ENCODE peak calls at places on chromosomes 13 and 19, in five cellular contexts. One of them, this sample, is unnamed.
A peak's percentile ranks its signal among the peaks of the same experiment; 100 is the strongest.

GRCh38 chr19:45162464-45163143 is 1.8 kb upstream of the NKPD1 start:
- DNase-seq in K562: no peak
- DNase-seq in A549: no peak
- DNase-seq in HepG2: no peak
- DNase-seq in GM12878: no peak
- DNase-seq in this sample: no peak

GRCh38 chr13:112791662-112792440 is 102.0 kb downstream of the ATP11A start:
- DNase-seq in K562: no peak
- DNase-seq in A549: no peak
- DNase-seq in HepG2: no peak
- DNase-seq in GM12878: no peak
- DNase-seq in this sample: peak; percentile 7

GRCh38 chr13:100542546-100543156 is 45.9 kb downstream of the GGACT start:
- DNase-seq in K562: peak; percentile 14
- DNase-seq in A549: peak; percentile 11
- DNase-seq in HepG2: peak; percentile 35
- DNase-seq in GM12878: peak; percentile 43
- DNase-seq in this sample: no peak

GRCh38 chr19:33426621-33427475 is 53.3 kb downstream of the CEBPG start:
- DNase-seq in K562: no peak
- DNase-seq in A549: no peak
- DNase-seq in HepG2: no peak
- DNase-seq in GM12878: no peak
- DNase-seq in this sample: no peak

GRCh38 chr19:848457-848921 is 3.6 kb upstream of the ELANE start:
- DNase-seq in K562: no peak
- DNase-seq in A549: no peak
- DNase-seq in HepG2: no peak
- DNase-seq in GM12878: no peak
- DNase-seq in this sample: no peak

GRCh38 chr19:36060430-36060829 is 5.7 kb downstream of the WDR62 start:
- DNase-seq in K562: peak; percentile 52
- DNase-seq in A549: peak; percentile 90
- DNase-seq in HepG2: no peak
- DNase-seq in GM12878: no peak
- DNase-seq in this sample: no peak

GRCh38 chr13:39159393-39159792 is 121.1 kb downstream of the NHLRC3 start:
- DNase-seq in K562: no peak
- DNase-seq in A549: no peak
- DNase-seq in HepG2: no peak
- DNase-seq in GM12878: no peak
- DNase-seq in this sample: no peak

GRCh38 chr13:50128406-50129048 is 113.3 kb downstream of the KCNRG start:
- DNase-seq in K562: no peak
- DNase-seq in A549: no peak
- DNase-seq in HepG2: no peak
- DNase-seq in GM12878: no peak
- DNase-seq in this sample: no peak

GRCh38 chr13:108681986-108682562 is 52.7 kb downstream of the MYO16 start:
- DNase-seq in K562: no peak
- DNase-seq in A549: no peak
- DNase-seq in HepG2: no peak
- DNase-seq in GM12878: no peak
- DNase-seq in this sample: no peak

GRCh38 chr19:54002495-54003315 is 11.3 kb downstream of the CACNG6 start:
- DNase-seq in K562: no peak
- DNase-seq in A549: no peak
- DNase-seq in HepG2: no peak
- DNase-seq in GM12878: no peak
- DNase-seq in this sample: no peak

GRCh38 chr19:43316591-43317319 is 36.7 kb upstream of the CD177 start:
- DNase-seq in K562: peak; percentile 77
- DNase-seq in A549: peak; percentile 32
- DNase-seq in HepG2: peak; percentile 56
- DNase-seq in GM12878: no peak
- DNase-seq in this sample: peak; percentile 73

GRCh38 chr13:59809564-59809963 is 354.2 kb downstream of the DIAPH3 start:
- DNase-seq in K562: no peak
- DNase-seq in A549: no peak
- DNase-seq in HepG2: no peak
- DNase-seq in GM12878: no peak
- DNase-seq in this sample: no peak

GRCh38 chr13:89899302-89900103 is 1448.0 kb upstream of the MIR17HG start:
- DNase-seq in K562: no peak
- DNase-seq in A549: no peak
- DNase-seq in HepG2: peak; percentile 91
- DNase-seq in GM12878: no peak
- DNase-seq in this sample: no peak

GRCh38 chr13:80924596-80924995 is 583.7 kb upstream of the SPRY2 start:
- DNase-seq in K562: no peak
- DNase-seq in A549: no peak
- DNase-seq in HepG2: no peak
- DNase-seq in GM12878: no peak
- DNase-seq in this sample: no peak

GRCh38 chr19:34044011-34044410 is 128.3 kb upstream of the LSM14A start:
- DNase-seq in K562: no peak
- DNase-seq in A549: no peak
- DNase-seq in HepG2: no peak
- DNase-seq in GM12878: no peak
- DNase-seq in this sample: no peak

GRCh38 chr13:99741979-99742378 is 229.6 kb downstream of the ZIC5 start:
- DNase-seq in K562: no peak
- DNase-seq in A549: no peak
- DNase-seq in HepG2: no peak
- DNase-seq in GM12878: no peak
- DNase-seq in this sample: no peak

GRCh38 chr13:113729329-113730019 is 29.6 kb upstream of the TMEM255B start:
- DNase-seq in K562: no peak
- DNase-seq in A549: no peak
- DNase-seq in HepG2: no peak
- DNase-seq in GM12878: no peak
- DNase-seq in this sample: no peak

DNA sequence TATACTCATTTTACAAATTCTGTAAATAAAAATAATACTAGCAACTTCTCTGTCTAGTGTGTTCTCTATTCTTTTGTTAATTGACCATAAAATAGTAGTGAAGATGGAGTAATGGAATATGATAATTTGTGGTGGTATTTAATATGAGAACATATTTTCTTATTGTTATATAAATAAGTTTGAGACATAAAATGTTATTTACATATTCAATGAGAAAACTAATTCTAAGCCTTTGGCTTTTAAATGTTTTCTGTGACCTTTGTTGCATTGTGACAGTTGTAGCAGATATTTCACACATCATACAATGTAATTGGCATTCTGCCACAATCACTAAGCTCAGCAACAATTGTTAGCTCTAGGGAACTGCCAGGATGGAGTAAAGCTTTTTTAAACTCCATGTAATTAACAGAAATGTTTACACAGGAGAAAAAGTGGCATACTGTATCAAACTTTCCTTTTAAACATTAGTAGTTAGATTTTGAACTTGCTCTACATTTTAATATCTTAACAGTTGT is 562.1 kb upstream of the PCDH9 start:
- DNase-seq in K562: no peak
- DNase-seq in A549: no peak
- DNase-seq in HepG2: no peak
- DNase-seq in GM12878: no peak
- DNase-seq in this sample: no peak
- TF ChIP-seq CEBPB in K562: no peak
- TF ChIP-seq CEBPB in A549: no peak
- TF ChIP-seq CEBPB in HepG2: no peak
- TF ChIP-seq CEBPB in GM12878: no peak
- TF ChIP-seq CEBPB in this sample: no peak

GRCh38 chr13:29937379-29937778 is 87.0 kb upstream of the UBL3 start:
- DNase-seq in K562: no peak
- DNase-seq in A549: no peak
- DNase-seq in HepG2: no peak
- DNase-seq in GM12878: no peak
- DNase-seq in this sample: no peak

GRCh38 chr13:29934531-29935308 is 84.3 kb upstream of the UBL3 start:
- DNase-seq in K562: no peak
- DNase-seq in A549: no peak
- DNase-seq in HepG2: no peak
- DNase-seq in GM12878: no peak
- DNase-seq in this sample: no peak

GRCh38 chr13:29936051-29936813 is 85.8 kb upstream of the UBL3 start:
- DNase-seq in K562: no peak
- DNase-seq in A549: no peak
- DNase-seq in HepG2: no peak
- DNase-seq in GM12878: no peak
- DNase-seq in this sample: no peak

GRCh38 chr13:29936961-29937360 is 86.5 kb upstream of the UBL3 start:
- DNase-seq in K562: no peak
- DNase-seq in A549: no peak
- DNase-seq in HepG2: no peak
- DNase-seq in GM12878: no peak
- DNase-seq in this sample: no peak

DNA sequence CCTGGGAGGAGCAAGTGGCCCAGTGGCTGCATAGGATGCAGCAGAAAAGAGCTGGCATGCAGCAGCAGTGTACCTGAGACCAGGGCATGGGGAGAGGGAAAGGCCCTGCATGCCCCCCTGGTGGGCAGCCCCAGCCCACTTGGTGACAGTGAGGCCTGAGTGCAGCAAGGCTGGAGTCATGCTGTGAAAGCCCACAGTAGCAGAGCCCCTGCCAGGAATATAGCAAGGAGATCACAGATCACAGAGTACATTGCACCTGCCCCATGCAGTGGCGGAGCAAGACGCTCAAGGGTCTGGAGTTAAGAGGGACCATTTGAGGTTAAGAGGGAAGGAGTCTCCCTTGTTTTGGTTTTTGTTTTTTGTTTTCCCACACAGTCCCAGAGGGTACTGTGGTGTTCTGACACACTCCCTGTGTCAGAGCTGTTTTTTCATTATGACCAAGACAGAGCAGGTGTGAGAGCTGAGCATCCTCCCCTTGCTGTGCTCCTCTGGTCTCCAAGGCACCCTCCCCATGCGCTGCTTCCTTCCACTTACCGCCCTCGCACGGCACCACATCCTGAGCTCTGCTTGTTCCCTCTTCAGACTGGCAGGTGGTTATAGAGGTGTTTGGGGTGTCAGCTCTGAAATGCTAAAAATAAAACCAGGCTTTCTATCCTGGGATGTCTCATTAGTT is 85.0 kb upstream of the UBL3 start:
- DNase-seq in K562: no peak
- DNase-seq in A549: no peak
- DNase-seq in HepG2: no peak
- DNase-seq in GM12878: peak; percentile 74
- DNase-seq in this sample: no peak
- TF ChIP-seq REST in K562: no peak
- TF ChIP-seq REST in A549: no peak
- TF ChIP-seq REST in HepG2: no peak
- TF ChIP-seq REST in GM12878: no peak
- TF ChIP-seq REST in this sample: no peak

DNA sequence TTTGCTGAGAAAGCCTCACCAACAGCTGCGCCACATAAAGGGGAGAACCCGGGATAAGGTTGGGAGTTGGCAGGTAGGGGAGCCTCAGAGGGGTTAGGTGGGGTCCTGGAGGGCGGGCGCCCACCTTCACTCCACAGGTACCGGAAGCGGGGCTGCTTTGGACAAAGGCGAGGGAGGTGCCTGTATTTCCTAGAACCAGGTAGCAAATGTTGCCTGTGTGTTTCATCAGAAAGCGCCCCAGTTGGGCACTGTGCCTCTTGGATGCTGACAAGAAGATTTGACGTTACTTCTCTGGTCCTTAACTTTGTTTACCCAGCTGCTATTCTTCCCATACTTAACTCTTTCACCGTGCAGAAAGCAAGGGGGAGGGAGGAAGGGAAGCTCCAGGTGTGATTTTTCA is 278.9 kb downstream of the ZNF536 start:
- DNase-seq in K562: no peak
- DNase-seq in A549: no peak
- DNase-seq in HepG2: no peak
- DNase-seq in GM12878: no peak
- DNase-seq in this sample: no peak
- TF ChIP-seq CEBPB in K562: no peak
- TF ChIP-seq CEBPB in A549: no peak
- TF ChIP-seq CEBPB in HepG2: no peak
- TF ChIP-seq CEBPB in GM12878: no peak
- TF ChIP-seq CEBPB in this sample: no peak

GRCh38 chr13:95357875-95358274 is 56.6 kb upstream of the ABCC4 start:
- DNase-seq in K562: no peak
- DNase-seq in A549: no peak
- DNase-seq in HepG2: no peak
- DNase-seq in GM12878: no peak
- DNase-seq in this sample: no peak

GRCh38 chr13:95362666-95363065 is 61.4 kb upstream of the ABCC4 start:
- DNase-seq in K562: no peak
- DNase-seq in A549: no peak
- DNase-seq in HepG2: no peak
- DNase-seq in GM12878: no peak
- DNase-seq in this sample: no peak

GRCh38 chr13:95356916-95357315 is 55.7 kb upstream of the ABCC4 start:
- DNase-seq in K562: no peak
- DNase-seq in A549: no peak
- DNase-seq in HepG2: no peak
- DNase-seq in GM12878: no peak
- DNase-seq in this sample: no peak

GRCh38 chr13:95360052-95360451 is 58.8 kb upstream of the ABCC4 start:
- DNase-seq in K562: no peak
- DNase-seq in A549: no peak
- DNase-seq in HepG2: no peak
- DNase-seq in GM12878: no peak
- DNase-seq in this sample: no peak

DNA sequence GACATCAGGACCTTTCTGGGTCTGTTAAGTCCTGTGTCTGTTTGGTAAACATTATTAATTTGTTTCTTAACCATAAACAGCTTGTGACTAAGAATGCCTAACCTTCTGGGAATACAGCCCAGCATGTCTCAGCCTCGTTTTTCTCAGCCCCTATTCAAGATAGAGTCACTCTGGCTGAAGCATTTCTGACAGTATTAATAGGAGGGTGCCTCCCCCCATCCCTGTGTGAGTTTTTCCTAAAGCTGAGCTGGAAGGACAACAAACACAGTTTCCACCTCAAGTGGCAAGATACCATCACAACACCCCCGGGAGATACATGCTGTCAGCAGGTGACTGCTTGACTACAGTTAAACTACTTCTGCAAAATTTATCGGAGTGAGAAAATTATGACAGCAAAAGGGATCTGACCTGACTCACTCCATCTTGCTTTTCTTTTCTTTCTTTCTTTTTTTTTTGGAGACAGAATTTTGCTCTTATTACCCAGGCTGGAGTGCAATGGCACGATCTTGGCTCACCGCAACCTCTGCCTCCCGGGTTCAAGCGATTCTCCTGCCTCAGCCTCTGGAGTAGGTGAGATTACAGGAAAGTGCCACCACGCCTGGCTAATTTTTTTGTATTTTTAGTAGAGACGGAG is 59.3 kb upstream of the ABCC4 start:
- DNase-seq in K562: no peak
- DNase-seq in A549: no peak
- DNase-seq in HepG2: no peak
- DNase-seq in GM12878: no peak
- DNase-seq in this sample: no peak
- TF ChIP-seq REST in K562: no peak
- TF ChIP-seq REST in A549: no peak
- TF ChIP-seq REST in HepG2: no peak
- TF ChIP-seq REST in GM12878: no peak
- TF ChIP-seq REST in this sample: no peak

This sample was measured in HCT116.